ENCODE peak calls at places on chromosomes 3 and 15, in six cellular contexts. E is prostate gland, C is BE2C, K is AG09309, Z is IMR-90, I is lung. W is an unnamed sample.

GRCh38 chr15:70479785-70480184 is 283.6 kb downstream of the UACA start:
- DNase-seq in E (no peak), C (no peak), K (no peak), Z (no peak), I (no peak), W (no peak)

GRCh38 chr3:14143826-14144225 is 19.0 kb downstream of the TMEM43 start:
- DNase-seq in E (peak; percentile 55), C (no peak), K (peak; percentile 87), Z (peak; percentile 94), I (peak; percentile 57), W (peak; percentile 95)

GRCh38 chr15:80815076-80815475 is 35.9 kb downstream of the CEMIP start:
- DNase-seq in E (no peak), C (no peak), K (no peak), Z (no peak), I (no peak), W (no peak)

GRCh38 chr15:81504170-81504905 is 130.3 kb upstream of the TMC3 start:
- DNase-seq in E (no peak), C (no peak), K (no peak), Z (peak; percentile 87), I (no peak), W (peak; percentile 26)

GRCh38 chr15:71199384-71200351 is 84.4 kb downstream of the THSD4 start:
- DNase-seq in E (no peak), C (no peak), K (no peak), Z (peak; percentile 50), I (no peak), W (no peak)

GRCh38 chr15:51492528-51492927 is 130.0 kb downstream of the DMXL2 start:
- DNase-seq in E (no peak), C (no peak), K (no peak), Z (no peak), I (no peak), W (no peak)

GRCh38 chr15:76337739-76338554 is 1.4 kb downstream of the ISL2 start:
- DNase-seq in E (no peak), C (peak; percentile 38), K (no peak), Z (no peak), I (no peak), W (no peak)

GRCh38 chr3:77186319-77186718 is 146.4 kb downstream of the ROBO2 start:
- DNase-seq in E (no peak), C (no peak), K (no peak), Z (no peak), I (no peak), W (no peak)

GRCh38 chr3:194134231-194134756 is 1.7 kb upstream of the HES1 start:
- DNase-seq in E (peak; percentile 63), C (peak; percentile 85), K (no peak), Z (no peak), I (peak; percentile 67), W (peak; percentile 80)

GRCh38 chr15:36075333-36075732 is 504.1 kb upstream of the CDIN1 start:
- DNase-seq in E (no peak), C (no peak), K (peak; percentile 27), Z (peak; percentile 30), I (no peak), W (peak; percentile 42)

GRCh38 chr15:74270854-74271520 is 34.9 kb downstream of the CCDC33 start:
- DNase-seq in E (no peak), C (peak; percentile 49), K (no peak), Z (no peak), I (no peak), W (no peak)

GRCh38 chr3:153096611-153097200 is 65.3 kb upstream of the RAP2B start:
- DNase-seq in E (no peak), C (no peak), K (no peak), Z (peak; percentile 7), I (no peak), W (no peak)

GRCh38 chr3:8450618-8451017 is 51.0 kb upstream of the LMCD1 start:
- DNase-seq in E (no peak), C (no peak), K (no peak), Z (no peak), I (no peak), W (peak; percentile 50)

DNA sequence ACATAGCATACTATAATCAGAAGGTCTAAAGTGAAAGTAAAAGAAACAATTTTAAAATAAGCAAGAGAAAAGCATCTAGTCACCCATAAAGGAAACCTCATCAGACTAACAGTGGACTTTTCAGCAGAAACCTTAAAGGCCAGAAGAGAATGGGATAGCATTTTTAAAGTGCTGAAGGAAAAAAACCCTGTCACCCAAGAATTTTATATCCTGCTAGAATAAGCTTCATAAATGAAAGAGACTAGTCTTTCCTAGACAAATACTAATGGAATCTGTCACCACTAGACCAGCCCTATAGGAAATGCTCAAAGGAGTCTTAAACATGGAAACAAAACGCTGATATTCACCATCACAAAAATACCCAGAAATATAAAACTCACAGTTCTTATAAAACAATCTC is 46.9 kb downstream of the TAMM41 start:
- DNase-seq in E (no peak), C (no peak), K (no peak), Z (no peak), I (no peak), W (no peak)
- H3K4me3 ChIP-seq in E (no peak overlapping the region), C (no peak overlapping the region), K (no peak overlapping the region), Z (no peak overlapping the region), I (no peak overlapping the region), W (no peak overlapping the region)

DNA sequence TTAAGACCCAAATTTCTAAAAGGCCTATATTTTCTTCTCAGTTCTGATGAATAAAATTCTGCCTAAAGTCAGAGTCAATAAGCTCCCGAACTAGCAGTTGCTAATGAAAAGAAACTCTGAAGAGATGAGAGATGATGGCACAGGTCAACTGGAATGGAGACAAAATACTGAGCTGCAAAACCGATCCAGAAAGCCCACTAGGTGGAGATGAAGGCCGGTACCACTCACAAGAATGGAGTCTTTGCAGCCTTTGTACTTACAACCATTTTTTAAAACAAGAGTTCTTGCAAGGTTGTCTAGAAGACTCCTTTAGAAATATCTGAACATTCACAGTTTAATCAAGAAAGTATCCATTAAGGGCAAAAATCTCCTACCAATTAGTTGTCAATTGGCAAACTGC is 119.9 kb upstream of the TJP1 start:
- DNase-seq in E (no peak), C (no peak), K (no peak), Z (no peak), I (no peak), W (peak; percentile 17)
- TF ChIP-seq CTCF in E (no peak), C (peak; percentile 26), K (peak; percentile 32), Z (peak; percentile 23), I (no peak), W (peak; percentile 28)

DNA sequence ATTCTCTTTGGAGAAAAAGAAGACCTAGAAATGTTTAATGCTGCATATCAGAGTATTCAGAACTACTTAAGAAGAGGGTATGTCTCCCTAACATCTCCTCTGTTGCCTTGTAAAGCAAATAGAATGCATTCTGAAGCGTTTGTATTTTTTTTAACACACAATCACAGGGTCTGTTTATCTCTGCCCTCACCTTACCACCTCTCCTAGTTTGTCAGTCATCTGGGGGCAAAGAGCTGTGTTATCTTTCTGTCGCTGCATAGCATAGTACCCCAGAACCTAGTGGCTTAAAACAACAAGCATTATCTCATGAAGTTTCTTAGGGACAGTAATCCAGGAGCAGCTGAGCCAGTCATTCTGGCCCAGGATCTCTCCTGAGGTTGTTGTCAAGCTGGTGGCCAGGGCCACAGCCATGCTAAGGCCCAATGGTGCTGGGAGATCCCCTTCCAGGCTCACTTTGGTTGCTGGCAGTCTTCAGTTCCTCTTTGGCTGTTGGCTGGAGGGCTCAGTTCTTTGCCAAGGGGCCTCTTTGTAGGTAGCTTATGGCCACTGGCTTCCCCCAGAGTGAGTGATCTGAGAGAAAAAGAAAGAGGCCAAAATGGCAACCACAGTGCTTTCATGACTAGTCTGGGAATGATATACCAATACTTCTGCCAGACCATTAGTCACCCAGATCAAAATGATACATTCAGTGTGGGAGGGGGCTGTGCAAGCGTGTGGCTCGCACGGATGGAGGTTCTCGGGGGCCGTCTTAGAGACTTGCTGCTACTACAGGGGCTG is 17.8 kb downstream of the EDEM1 start:
- DNase-seq in E (no peak), C (no peak), K (no peak), Z (peak; percentile 85), I (no peak), W (peak; percentile 78)
- H3K4me3 ChIP-seq in E (no peak overlapping the region), C (no peak overlapping the region), K (no peak overlapping the region), Z (no peak overlapping the region), I (no peak overlapping the region), W (no peak overlapping the region)

GRCh38 chr3:136390574-136390973 is 140.4 kb downstream of the PCCB start:
- DNase-seq in E (no peak), C (no peak), K (no peak), Z (no peak), I (no peak), W (no peak)
- TF ChIP-seq CTCF in E (no peak), C (no peak), K (no peak), Z (no peak), I (no peak), W (no peak)

DNA sequence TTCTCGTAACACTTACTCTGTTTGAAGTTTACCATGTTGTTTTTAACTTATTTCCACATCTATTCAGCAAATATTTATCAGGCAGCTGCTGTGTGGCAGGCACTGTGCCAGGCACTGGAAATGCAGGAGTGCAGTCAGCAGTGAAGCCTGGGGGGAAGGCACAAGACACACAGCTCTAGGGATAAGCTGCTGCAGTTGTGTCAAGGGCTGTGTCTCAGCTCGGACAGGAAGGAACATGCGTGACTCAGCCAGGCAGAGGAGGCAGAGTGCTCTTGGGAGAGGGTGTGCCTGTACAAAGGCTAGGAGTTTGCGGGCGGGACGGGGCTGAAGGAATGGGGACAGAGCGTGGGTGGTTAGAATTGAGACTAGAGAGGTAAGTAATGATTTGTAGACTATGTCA is 24.7 kb downstream of the LYSMD4 start:
- DNase-seq in E (peak; percentile 47), C (peak; percentile 31), K (peak; percentile 57), Z (peak; percentile 91), I (peak; percentile 88), W (peak; percentile 96)
- H3K4me3 ChIP-seq in E (no peak overlapping the region), C (no peak overlapping the region), K (no peak overlapping the region), Z (no peak overlapping the region), I (no peak overlapping the region), W (no peak overlapping the region)

GRCh38 chr3:93973160-93974126 is at the start of gene PROS1:
- DNase-seq in E (peak; percentile 65), C (peak; percentile 87), K (peak; percentile 23), Z (peak; percentile 68), I (peak; percentile 84), W (peak; percentile 88)

GRCh38 chr3:93969997-93970396 is 3.7 kb downstream of the PROS1 start:
- DNase-seq in E (no peak), C (no peak), K (no peak), Z (no peak), I (no peak), W (no peak)

GRCh38 chr3:93969443-93969842 is 4.3 kb downstream of the PROS1 start:
- DNase-seq in E (no peak), C (no peak), K (no peak), Z (peak; percentile 39), I (no peak), W (peak; percentile 76)
- TF ChIP-seq CTCF in E (no peak), C (no peak), K (no peak), Z (no peak), I (no peak), W (no peak)

DNA sequence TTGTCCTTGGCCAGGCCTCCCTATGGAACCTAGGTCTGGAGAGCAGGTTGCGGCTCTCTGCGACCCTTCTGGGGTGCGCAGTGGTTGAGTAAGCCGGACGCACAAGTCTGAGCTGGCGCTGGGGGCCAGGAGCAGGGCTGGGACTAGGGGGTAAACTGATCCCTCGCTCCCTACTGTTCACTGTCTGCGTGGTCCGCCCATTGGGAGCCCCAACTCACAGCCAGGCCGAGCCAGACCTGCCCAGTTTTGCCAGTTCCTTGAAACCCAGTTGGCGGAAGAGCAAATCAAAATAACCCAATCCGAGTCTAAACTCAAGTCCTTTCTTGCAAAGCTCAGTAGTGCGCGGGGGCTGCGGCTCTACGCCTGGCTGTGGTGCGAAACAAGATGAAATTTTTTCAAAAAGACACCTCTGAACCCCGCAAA is 17.5 kb downstream of the RGMA start:
- DNase-seq in E (no peak), C (no peak), K (no peak), Z (no peak), I (no peak), W (peak; percentile 36)
- H3K4me3 ChIP-seq in E (peak overlapping the region; percentile 68), C (no peak overlapping the region), K (peak overlapping the region; percentile 72), Z (no peak overlapping the region), I (peak overlapping the region; percentile 10), W (peak overlapping the region; percentile 64)

GRCh38 chr3:56858331-56858730 is 56.6 kb upstream of the ARHGEF3 start:
- DNase-seq in E (peak; percentile 54), C (peak; percentile 9), K (no peak), Z (no peak), I (no peak), W (no peak)
- TF ChIP-seq CTCF in E (no peak), C (no peak), K (no peak), Z (no peak), I (no peak), W (no peak)

W was measured in fibroblast of mammary gland.